ENCODE peak calls at places on chromosomes 5 and 9, in ten cellular contexts. X is neural crest cell, R is gastrocnemius medialis, V is lower lobe of right lung, J is GM06990, D is bronchial epithelial cell, N is left ventricle myocardium inferior, M is upper lobe of right lung, S is Calu3, E is AG04449. K is an unnamed sample.

GRCh38 chr5:95901676-95902646 is 59.7 kb downstream of the ELL2 start:
- DNase-seq in N (no peak), J (no peak), S (peak), V (no peak), M (no peak), R (no peak), X (no peak), D (peak), E (no peak), K (no peak)

GRCh38 chr5:138659561-138659960 is 84.4 kb upstream of the HSPA9 start:
- DNase-seq in D (no peak), S (no peak), E (no peak), X (no peak), J (no peak), M (no peak), N (no peak), V (no peak), R (no peak), K (no peak)

GRCh38 chr5:133754575-133755169 is 142.3 kb upstream of the FSTL4 start:
- DNase-seq in D (peak), E (no peak), J (no peak), R (peak), S (peak), V (no peak), X (no peak), M (no peak), N (no peak), K (peak)

GRCh38 chr9:88980732-88981336 is 10.4 kb upstream of the S1PR3 start:
- DNase-seq in E (peak), J (no peak), S (no peak), V (no peak), N (no peak), M (no peak), X (no peak), D (no peak), R (no peak), K (no peak)

GRCh38 chr9:82651474-82651873 is 411.5 kb downstream of the RASEF start:
- DNase-seq in E (no peak), X (no peak), D (no peak), N (no peak), J (no peak), V (no peak), S (no peak), R (no peak), M (no peak), K (no peak)

GRCh38 chr5:88883566-88884434 is 816 bp upstream of the MEF2C start:
- DNase-seq in S (peak), R (peak), V (peak), D (peak), E (no peak), X (peak), N (peak), J (peak), M (peak), K (peak)

GRCh38 chr9:22657713-22658112 is 211.1 kb downstream of the DMRTA1 start:
- DNase-seq in M (no peak), D (no peak), J (no peak), V (no peak), R (no peak), S (no peak), E (no peak), X (no peak), N (no peak), K (no peak)

GRCh38 chr9:136482046-136482792 is 621 bp downstream of the SEC16A start:
- DNase-seq in N (no peak), E (no peak), J (no peak), M (no peak), X (no peak), D (peak), S (no peak), R (no peak), V (no peak), K (peak)

GRCh38 chr5:6544561-6544935 is 88.3 kb downstream of the NSUN2 start:
- DNase-seq in S (no peak), N (no peak), E (no peak), X (no peak), V (no peak), R (no peak), M (no peak), J (no peak), D (no peak), K (no peak)

GRCh38 chr5:181241393-181241975 is 2.2 kb downstream of the RACK1 start:
- DNase-seq in S (no peak), M (no peak), D (peak), J (peak), N (no peak), V (no peak), E (peak), X (no peak), R (peak), K (peak)

GRCh38 chr5:123512631-123513461 is 869 bp downstream of the CSNK1G3 start:
- DNase-seq in S (peak), X (peak), N (peak), D (peak), M (peak), E (no peak), J (peak), R (peak), V (peak), K (peak)

GRCh38 chr5:146533260-146533857 is 17.4 kb upstream of the GPR151 start:
- DNase-seq in M (peak), J (peak), E (no peak), X (peak), N (peak), R (peak), V (peak), S (peak), D (peak), K (peak)

GRCh38 chr5:149681922-149682321 is 48.2 kb upstream of the PPARGC1B start:
- DNase-seq in S (no peak), J (no peak), M (no peak), V (no peak), N (no peak), R (no peak), E (no peak), X (no peak), D (no peak), K (no peak)

GRCh38 chr5:149677721-149678120 is 52.4 kb upstream of the PPARGC1B start:
- DNase-seq in N (peak), J (peak), X (no peak), M (peak), V (peak), D (no peak), E (no peak), S (no peak), R (peak), K (no peak)

GRCh38 chr5:149681252-149681651 is 48.9 kb upstream of the PPARGC1B start:
- DNase-seq in R (no peak), V (no peak), J (no peak), X (no peak), D (no peak), M (no peak), E (no peak), N (no peak), S (no peak), K (no peak)

GRCh38 chr5:149680810-149681221 is 49.3 kb upstream of the PPARGC1B start:
- DNase-seq in V (peak), J (peak), N (peak), R (peak), S (no peak), X (no peak), E (no peak), D (no peak), M (peak), K (peak)

GRCh38 chr5:149679876-149680809 is 50.0 kb upstream of the PPARGC1B start:
- DNase-seq in D (no peak), E (no peak), N (peak), J (no peak), X (no peak), M (no peak), V (no peak), S (no peak), R (peak), K (no peak)
- TF ChIP-seq CTCF in D (no peak), E (no peak), N (no peak), J (no peak), X (no peak), M (no peak), V (no peak), S (no peak), R (no peak), K (no peak)

DNA sequence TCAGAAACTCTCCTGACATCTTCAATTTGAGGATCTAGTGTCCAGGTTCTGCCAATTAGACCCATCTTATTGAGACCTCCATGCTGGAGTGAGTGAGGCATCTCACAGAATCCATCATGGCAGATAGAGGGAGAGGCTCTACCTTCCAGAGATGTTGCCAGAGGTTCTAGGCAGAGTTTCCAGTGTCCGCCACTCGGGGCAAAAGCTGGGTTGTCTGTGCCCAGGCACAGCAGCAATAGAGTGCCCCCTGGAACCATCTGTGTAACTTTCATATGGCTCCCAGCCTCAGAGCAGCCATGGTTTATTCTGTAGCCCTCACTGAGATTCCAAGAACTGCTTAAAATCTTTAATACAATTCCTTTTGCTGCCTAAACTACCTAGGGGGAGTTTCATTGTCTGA is 16.6 kb upstream of the CCDC112 start:
- DNase-seq in R (no peak), S (no peak), N (no peak), X (no peak), D (no peak), J (no peak), V (no peak), E (no peak), M (no peak), K (no peak)
- TF ChIP-seq CTCF in R (no peak), S (no peak), N (no peak), X (no peak), D (no peak), J (no peak), V (no peak), E (no peak), M (no peak), K (no peak)

DNA sequence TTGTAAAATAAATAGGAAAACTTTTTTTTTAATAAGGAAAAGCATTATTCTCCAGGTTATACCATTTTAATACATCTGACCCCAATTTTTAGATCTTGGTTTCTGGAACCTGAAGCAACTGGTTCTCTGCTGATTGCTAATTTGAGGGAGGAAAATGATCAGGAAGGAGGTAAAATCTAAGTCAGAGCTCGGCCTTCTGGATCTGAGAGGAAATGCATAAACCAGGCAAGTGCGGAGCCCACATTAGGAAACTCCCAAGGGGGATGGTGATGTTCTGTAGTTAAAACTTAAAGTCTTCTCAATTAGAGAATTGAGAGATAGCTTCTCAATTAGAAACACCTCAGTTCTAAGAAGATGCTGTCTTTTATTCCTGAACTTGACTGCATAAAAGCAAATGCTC is 113.5 kb downstream of the TSSK1B start:
- DNase-seq in X (no peak), V (no peak), N (no peak), E (no peak), D (no peak), M (no peak), S (no peak), R (no peak), J (no peak), K (no peak)
- TF ChIP-seq CTCF in X (no peak), V (peak), N (no peak), E (no peak), D (no peak), M (no peak), S (no peak), R (no peak), J (no peak), K (no peak)

GRCh38 chr5:73170522-73170921 is 2.5 kb upstream of the TMEM174 start:
- DNase-seq in S (no peak), X (no peak), N (no peak), D (peak), M (no peak), V (no peak), J (no peak), E (no peak), R (no peak), K (peak)
- TF ChIP-seq CTCF in S (no peak), X (peak), N (peak), D (peak), M (peak), V (peak), J (peak), E (peak), R (peak), K (peak)

DNA sequence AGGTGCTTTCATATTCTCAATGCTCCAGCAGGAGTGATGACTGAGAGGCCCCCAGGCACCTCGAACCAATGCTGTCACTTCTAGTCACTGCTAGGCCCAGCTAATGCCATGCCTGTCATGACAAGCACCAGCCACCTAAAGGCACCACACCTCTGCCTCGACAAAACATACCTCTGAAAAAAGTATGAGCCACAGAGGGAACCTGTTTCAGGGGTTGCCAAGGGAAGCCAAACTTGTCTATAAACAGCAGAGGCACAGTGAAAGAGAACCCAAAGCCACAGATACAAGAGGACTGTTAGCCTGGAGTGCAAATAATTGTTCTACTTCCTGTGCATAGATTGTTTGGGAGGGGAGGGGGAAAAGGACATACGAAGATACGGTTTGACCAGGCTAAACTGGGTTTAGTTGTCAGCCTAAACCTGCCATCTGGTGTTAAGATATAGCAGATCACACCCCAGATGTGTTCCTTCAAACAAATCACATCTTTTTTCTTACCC is 45.9 kb downstream of the BNC2 start:
- DNase-seq in N (no peak), M (no peak), X (no peak), E (no peak), D (peak), J (no peak), R (no peak), V (no peak), S (no peak), K (no peak)
- TF ChIP-seq CTCF in N (peak), M (no peak), X (peak), E (no peak), D (no peak), J (peak), R (no peak), V (no peak), S (no peak), K (no peak)

GRCh38 chr9:127540664-127541041 is 71.4 kb upstream of the STXBP1 start:
- DNase-seq in M (peak), V (peak), X (no peak), E (no peak), R (no peak), S (peak), J (no peak), D (peak), N (no peak), K (no peak)
- TF ChIP-seq CTCF in M (no peak), V (peak), X (no peak), E (no peak), R (no peak), S (no peak), J (no peak), D (peak), N (no peak), K (peak)

GRCh38 chr5:80958611-80959010 is 1.6 kb upstream of the RASGRF2 start:
- DNase-seq in S (no peak), N (no peak), X (no peak), J (no peak), D (no peak), R (no peak), M (no peak), V (no peak), E (no peak), K (no peak)

GRCh38 chr5:80956272-80956671 is 3.9 kb upstream of the RASGRF2 start:
- DNase-seq in D (no peak), J (no peak), V (no peak), N (no peak), R (no peak), S (no peak), X (no peak), M (no peak), E (no peak), K (no peak)

GRCh38 chr5:80955082-80955481 is 5.1 kb upstream of the RASGRF2 start:
- DNase-seq in J (no peak), M (no peak), N (no peak), S (no peak), E (no peak), V (no peak), D (no peak), R (no peak), X (no peak), K (no peak)

GRCh38 chr5:80959138-80959537 is 1.0 kb upstream of the RASGRF2 start:
- DNase-seq in D (no peak), X (no peak), N (no peak), S (no peak), R (no peak), V (no peak), J (no peak), E (no peak), M (no peak), K (no peak)

DNA sequence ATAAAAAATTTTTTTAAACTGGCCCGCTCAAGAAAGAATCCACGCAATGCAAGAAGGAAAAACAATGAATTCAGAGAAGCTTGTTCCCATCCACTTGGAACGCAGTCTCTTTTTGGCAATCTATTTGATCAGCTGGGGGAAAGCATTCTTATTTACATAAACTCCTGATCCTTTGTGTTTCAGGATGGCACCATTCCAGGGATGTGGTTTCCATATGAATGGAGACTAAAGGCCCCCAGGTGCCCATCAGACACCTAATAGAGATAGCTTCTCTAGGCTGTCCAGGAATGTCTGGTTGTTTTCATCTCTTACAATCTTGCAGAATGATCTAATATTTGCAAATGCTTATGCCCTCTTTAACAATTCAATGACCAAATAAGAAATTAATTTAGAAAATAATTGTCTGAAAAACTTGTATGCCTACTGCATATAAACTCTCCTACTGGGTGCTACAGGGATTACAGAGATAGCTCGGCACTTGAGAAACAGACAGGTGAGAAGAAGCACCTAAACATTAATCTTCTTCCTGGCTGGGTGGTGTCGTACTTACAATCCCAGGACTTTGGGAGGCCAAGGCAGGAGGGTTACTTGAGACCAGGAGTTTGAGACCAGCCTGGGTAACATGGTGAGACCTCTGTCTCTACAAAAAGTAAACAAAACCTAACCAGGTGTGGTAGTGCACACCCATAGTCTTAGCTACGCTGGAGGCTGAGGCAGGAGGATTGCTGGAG is 3.0 kb upstream of the RASGRF2 start:
- DNase-seq in R (no peak), N (no peak), M (no peak), E (no peak), X (no peak), J (no peak), S (no peak), V (no peak), D (no peak), K (no peak)
- TF ChIP-seq CTCF in R (no peak), N (no peak), M (no peak), E (no peak), X (no peak), J (no peak), S (no peak), V (no peak), D (no peak), K (no peak)